ENCODE peak calls at places on chromosome X, in eight cellular contexts. N, R, W, I, Q, L, F and O are unnamed samples. For H3K4me1, the result is how much of the 10 kb centered on the place peaks cover.

GRCh38 chrX:35122756-35123155 is 180.2 kb downstream of the FAM47B start:
- DNase-seq in L (no peak), F (no peak), N (peak), Q (no peak), W (no peak), I (no peak), R (no peak), O (no peak)

GRCh38 chrX:49204017-49204416 is 4.0 kb upstream of the SYP start:
- DNase-seq in N (no peak), Q (no peak), I (no peak), F (no peak), R (no peak), L (no peak), W (no peak), O (no peak)

GRCh38 chrX:76148011-76148665 is 24.7 kb upstream of the PBDC1 start:
- DNase-seq in Q (no peak), N (peak), L (no peak), R (no peak), F (peak), I (no peak), W (no peak), O (no peak)

GRCh38 chrX:66919280-66919832 is 280.5 kb upstream of the EDA2R start:
- DNase-seq in R (no peak), Q (no peak), L (no peak), I (no peak), W (no peak), F (no peak), N (no peak), O (no peak)

GRCh38 chrX:150347471-150347870 is 15.6 kb upstream of the MAMLD1 start:
- DNase-seq in Q (no peak), I (no peak), L (no peak), F (no peak), W (no peak), R (no peak), N (no peak), O (no peak)

GRCh38 chrX:110915579-110915978 is 120.0 kb upstream of the CHRDL1 start:
- DNase-seq in N (no peak), R (no peak), W (no peak), I (no peak), F (no peak), Q (no peak), L (no peak), O (no peak)

GRCh38 chrX:1391370-1391706 is 575 bp downstream of the SLC25A6 start:
- DNase-seq in N (no peak), F (peak), W (no peak), I (no peak), R (no peak), Q (no peak), L (no peak), O (no peak)

GRCh38 chrX:118614150-118614549 is 113.3 kb upstream of the IL13RA1 start:
- DNase-seq in W (no peak), F (no peak), N (no peak), L (no peak), I (no peak), Q (no peak), R (no peak), O (no peak)

GRCh38 chrX:80708781-80709180 is 100.9 kb downstream of the BRWD3 start:
- DNase-seq in W (no peak), N (no peak), I (no peak), F (no peak), L (no peak), Q (no peak), R (no peak), O (no peak)

GRCh38 chrX:64389489-64389888 is 5.8 kb downstream of the MTMR8 start:
- DNase-seq in R (no peak), W (no peak), I (no peak), L (no peak), N (no peak), F (no peak), Q (no peak), O (no peak)

GRCh38 chrX:23804578-23804977 is 21.6 kb downstream of the SAT1 start:
- DNase-seq in R (no peak), I (no peak), L (no peak), Q (no peak), W (no peak), N (no peak), F (no peak), O (no peak)
- H3K4me1 ChIP-seq in R (under half), I (under half), L (under half), Q (under half), W (under half), N (under half), F (under half), O (under half)

GRCh38 chrX:47191806-47192401 is 1.7 kb upstream of the UBA1 start:
- DNase-seq in F (no peak), Q (no peak), R (no peak), W (no peak), N (no peak), I (no peak), L (no peak), O (no peak)
- H3K4me3 ChIP-seq in F (peak), Q (peak), R (no peak), W (peak), N (peak), I (peak), L (peak), O (no peak)

DNA sequence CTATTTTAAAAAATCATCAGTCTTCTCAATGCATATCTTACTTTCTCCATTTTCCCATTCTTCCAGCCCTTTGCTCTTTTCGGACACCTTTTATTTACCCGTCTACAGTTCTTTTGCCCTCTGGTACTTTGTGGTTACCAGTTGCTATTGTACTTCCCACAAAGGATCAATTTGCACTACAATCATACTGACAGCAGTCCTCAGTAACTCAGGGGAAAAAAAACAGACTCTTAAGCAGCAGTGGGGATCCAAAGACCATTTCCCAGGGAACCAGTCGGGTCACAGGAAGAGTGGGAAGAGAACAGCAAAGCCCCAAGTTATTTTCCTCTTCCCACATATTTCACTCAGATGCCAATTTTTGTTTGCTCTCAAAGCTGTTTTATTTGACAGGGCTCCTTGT is 23.1 kb downstream of the DMD start:
- DNase-seq in L (no peak), N (no peak), R (no peak), I (no peak), Q (no peak), F (no peak), W (no peak), O (no peak)
- H3K27ac ChIP-seq in L (no peak), N (no peak), R (no peak), I (peak), Q (no peak), F (no peak), W (peak), O (no peak)

GRCh38 chrX:153825042-153825441 is 5.3 kb downstream of the PDZD4 start:
- DNase-seq in W (no peak), Q (no peak), I (no peak), L (no peak), N (no peak), F (no peak), R (no peak), O (no peak)
- H3K4me1 ChIP-seq in W (under half), Q (under half), I (under half), L (under half), N (under half), F (under half), R (under half), O (under half)

GRCh38 chrX:7059214-7059838 is 88.2 kb upstream of the STS start:
- DNase-seq in Q (no peak), I (no peak), L (no peak), W (no peak), F (no peak), R (no peak), N (no peak), O (no peak)
- H3K4me3 ChIP-seq in Q (no peak), I (no peak), L (no peak), W (no peak), F (no peak), R (no peak), N (no peak), O (no peak)